ENCODE peak calls at places on chromosomes 6 and 20, in six cellular contexts. One of them, this sample, is unnamed.

GRCh38 chr6:72466971-72467566 is 154.8 kb upstream of the KCNQ5 start:
- DNase-seq in cardiac septum: no peak
- DNase-seq in stromal cell of bone marrow: no peak
- DNase-seq in activated naive CD8-positive, alpha-beta T cell treated with anti-CD3 and anti-CD28 coated beads for 36 hours: no peak
- DNase-seq in substantia nigra: peak
- DNase-seq in stimulated activated CD4-positive, alpha-beta T cell treated with anti-CD3 and anti-CD28 coated beads, Interleukin-15, amount 100 ng/mL, for 1 hour: no peak
- DNase-seq in this sample: no peak

GRCh38 chr6:1424306-1424927 is 35.0 kb downstream of the FOXF2 start:
- DNase-seq in cardiac septum: peak
- DNase-seq in stromal cell of bone marrow: peak
- DNase-seq in activated naive CD8-positive, alpha-beta T cell treated with anti-CD3 and anti-CD28 coated beads for 36 hours: no peak
- DNase-seq in substantia nigra: no peak
- DNase-seq in stimulated activated CD4-positive, alpha-beta T cell treated with anti-CD3 and anti-CD28 coated beads, Interleukin-15, amount 100 ng/mL, for 1 hour: no peak
- DNase-seq in this sample: no peak

GRCh38 chr20:1813101-1813529 is 82.1 kb upstream of the SIRPA start:
- DNase-seq in cardiac septum: peak
- DNase-seq in stromal cell of bone marrow: peak
- DNase-seq in activated naive CD8-positive, alpha-beta T cell treated with anti-CD3 and anti-CD28 coated beads for 36 hours: no peak
- DNase-seq in substantia nigra: no peak
- DNase-seq in stimulated activated CD4-positive, alpha-beta T cell treated with anti-CD3 and anti-CD28 coated beads, Interleukin-15, amount 100 ng/mL, for 1 hour: no peak
- DNase-seq in this sample: peak

GRCh38 chr6:145699462-145699861 is 35.9 kb downstream of the EPM2A start:
- DNase-seq in cardiac septum: no peak
- DNase-seq in stromal cell of bone marrow: no peak
- DNase-seq in activated naive CD8-positive, alpha-beta T cell treated with anti-CD3 and anti-CD28 coated beads for 36 hours: no peak
- DNase-seq in substantia nigra: no peak
- DNase-seq in stimulated activated CD4-positive, alpha-beta T cell treated with anti-CD3 and anti-CD28 coated beads, Interleukin-15, amount 100 ng/mL, for 1 hour: no peak
- DNase-seq in this sample: no peak

GRCh38 chr20:24835195-24835594 is 113.9 kb upstream of the CST7 start:
- DNase-seq in cardiac septum: peak
- DNase-seq in stromal cell of bone marrow: no peak
- DNase-seq in activated naive CD8-positive, alpha-beta T cell treated with anti-CD3 and anti-CD28 coated beads for 36 hours: no peak
- DNase-seq in substantia nigra: no peak
- DNase-seq in stimulated activated CD4-positive, alpha-beta T cell treated with anti-CD3 and anti-CD28 coated beads, Interleukin-15, amount 100 ng/mL, for 1 hour: no peak
- DNase-seq in this sample: no peak

GRCh38 chr6:26420607-26421235 is 18.6 kb downstream of the BTN3A1 start:
- DNase-seq in cardiac septum: no peak
- DNase-seq in stromal cell of bone marrow: no peak
- DNase-seq in activated naive CD8-positive, alpha-beta T cell treated with anti-CD3 and anti-CD28 coated beads for 36 hours: no peak
- DNase-seq in substantia nigra: peak
- DNase-seq in stimulated activated CD4-positive, alpha-beta T cell treated with anti-CD3 and anti-CD28 coated beads, Interleukin-15, amount 100 ng/mL, for 1 hour: no peak
- DNase-seq in this sample: no peak

GRCh38 chr20:61726979-61727378 is 338.7 kb downstream of the TAF4 start:
- DNase-seq in cardiac septum: no peak
- DNase-seq in stromal cell of bone marrow: no peak
- DNase-seq in activated naive CD8-positive, alpha-beta T cell treated with anti-CD3 and anti-CD28 coated beads for 36 hours: no peak
- DNase-seq in substantia nigra: no peak
- DNase-seq in stimulated activated CD4-positive, alpha-beta T cell treated with anti-CD3 and anti-CD28 coated beads, Interleukin-15, amount 100 ng/mL, for 1 hour: no peak
- DNase-seq in this sample: no peak

GRCh38 chr6:41789937-41790502 is 2.5 kb downstream of the TOMM6 start:
- DNase-seq in cardiac septum: no peak
- DNase-seq in stromal cell of bone marrow: no peak
- DNase-seq in activated naive CD8-positive, alpha-beta T cell treated with anti-CD3 and anti-CD28 coated beads for 36 hours: no peak
- DNase-seq in substantia nigra: no peak
- DNase-seq in stimulated activated CD4-positive, alpha-beta T cell treated with anti-CD3 and anti-CD28 coated beads, Interleukin-15, amount 100 ng/mL, for 1 hour: no peak
- DNase-seq in this sample: no peak

GRCh38 chr6:158170656-158171081 is 2.5 kb downstream of the GTF2H5 start:
- DNase-seq in cardiac septum: no peak
- DNase-seq in stromal cell of bone marrow: peak
- DNase-seq in activated naive CD8-positive, alpha-beta T cell treated with anti-CD3 and anti-CD28 coated beads for 36 hours: no peak
- DNase-seq in substantia nigra: no peak
- DNase-seq in stimulated activated CD4-positive, alpha-beta T cell treated with anti-CD3 and anti-CD28 coated beads, Interleukin-15, amount 100 ng/mL, for 1 hour: no peak
- DNase-seq in this sample: no peak

GRCh38 chr20:58722877-58723627 is 30.5 kb downstream of the NPEPL1 start:
- DNase-seq in cardiac septum: peak
- DNase-seq in stromal cell of bone marrow: no peak
- DNase-seq in activated naive CD8-positive, alpha-beta T cell treated with anti-CD3 and anti-CD28 coated beads for 36 hours: no peak
- DNase-seq in substantia nigra: no peak
- DNase-seq in stimulated activated CD4-positive, alpha-beta T cell treated with anti-CD3 and anti-CD28 coated beads, Interleukin-15, amount 100 ng/mL, for 1 hour: no peak
- DNase-seq in this sample: peak

GRCh38 chr6:116363759-116364158 is 7.0 kb upstream of the DSE start:
- DNase-seq in cardiac septum: no peak
- DNase-seq in stromal cell of bone marrow: no peak
- DNase-seq in activated naive CD8-positive, alpha-beta T cell treated with anti-CD3 and anti-CD28 coated beads for 36 hours: no peak
- DNase-seq in substantia nigra: no peak
- DNase-seq in stimulated activated CD4-positive, alpha-beta T cell treated with anti-CD3 and anti-CD28 coated beads, Interleukin-15, amount 100 ng/mL, for 1 hour: no peak
- DNase-seq in this sample: no peak

GRCh38 chr6:3355358-3356055 is 96.8 kb downstream of the PSMG4 start:
- DNase-seq in cardiac septum: no peak
- DNase-seq in stromal cell of bone marrow: peak
- DNase-seq in activated naive CD8-positive, alpha-beta T cell treated with anti-CD3 and anti-CD28 coated beads for 36 hours: no peak
- DNase-seq in substantia nigra: no peak
- DNase-seq in stimulated activated CD4-positive, alpha-beta T cell treated with anti-CD3 and anti-CD28 coated beads, Interleukin-15, amount 100 ng/mL, for 1 hour: no peak
- DNase-seq in this sample: peak

GRCh38 chr6:163128324-163128723 is 286.2 kb upstream of the QKI start:
- DNase-seq in cardiac septum: no peak
- DNase-seq in stromal cell of bone marrow: no peak
- DNase-seq in activated naive CD8-positive, alpha-beta T cell treated with anti-CD3 and anti-CD28 coated beads for 36 hours: no peak
- DNase-seq in substantia nigra: no peak
- DNase-seq in stimulated activated CD4-positive, alpha-beta T cell treated with anti-CD3 and anti-CD28 coated beads, Interleukin-15, amount 100 ng/mL, for 1 hour: no peak
- DNase-seq in this sample: no peak

GRCh38 chr20:2761885-2762284 is 38.5 kb downstream of the CPXM1 start:
- DNase-seq in cardiac septum: no peak
- DNase-seq in stromal cell of bone marrow: no peak
- DNase-seq in activated naive CD8-positive, alpha-beta T cell treated with anti-CD3 and anti-CD28 coated beads for 36 hours: no peak
- DNase-seq in substantia nigra: no peak
- DNase-seq in stimulated activated CD4-positive, alpha-beta T cell treated with anti-CD3 and anti-CD28 coated beads, Interleukin-15, amount 100 ng/mL, for 1 hour: no peak
- DNase-seq in this sample: peak

GRCh38 chr6:16004934-16005673 is 123.8 kb upstream of the MYLIP start:
- DNase-seq in cardiac septum: no peak
- DNase-seq in stromal cell of bone marrow: no peak
- DNase-seq in activated naive CD8-positive, alpha-beta T cell treated with anti-CD3 and anti-CD28 coated beads for 36 hours: no peak
- DNase-seq in substantia nigra: no peak
- DNase-seq in stimulated activated CD4-positive, alpha-beta T cell treated with anti-CD3 and anti-CD28 coated beads, Interleukin-15, amount 100 ng/mL, for 1 hour: no peak
- DNase-seq in this sample: no peak

GRCh38 chr6:33772114-33772830 is 16.7 kb downstream of the LEMD2 start:
- DNase-seq in cardiac septum: no peak
- DNase-seq in stromal cell of bone marrow: no peak
- DNase-seq in activated naive CD8-positive, alpha-beta T cell treated with anti-CD3 and anti-CD28 coated beads for 36 hours: no peak
- DNase-seq in substantia nigra: no peak
- DNase-seq in stimulated activated CD4-positive, alpha-beta T cell treated with anti-CD3 and anti-CD28 coated beads, Interleukin-15, amount 100 ng/mL, for 1 hour: no peak
- DNase-seq in this sample: no peak

GRCh38 chr20:58995461-58996225 is 11.4 kb downstream of the CTSZ start:
- DNase-seq in cardiac septum: peak
- DNase-seq in stromal cell of bone marrow: no peak
- DNase-seq in activated naive CD8-positive, alpha-beta T cell treated with anti-CD3 and anti-CD28 coated beads for 36 hours: no peak
- DNase-seq in substantia nigra: no peak
- DNase-seq in stimulated activated CD4-positive, alpha-beta T cell treated with anti-CD3 and anti-CD28 coated beads, Interleukin-15, amount 100 ng/mL, for 1 hour: no peak
- DNase-seq in this sample: peak

GRCh38 chr6:85580104-85580877 is 13.4 kb downstream of the SNX14 start:
- DNase-seq in cardiac septum: no peak
- DNase-seq in stromal cell of bone marrow: no peak
- DNase-seq in activated naive CD8-positive, alpha-beta T cell treated with anti-CD3 and anti-CD28 coated beads for 36 hours: no peak
- DNase-seq in substantia nigra: no peak
- DNase-seq in stimulated activated CD4-positive, alpha-beta T cell treated with anti-CD3 and anti-CD28 coated beads, Interleukin-15, amount 100 ng/mL, for 1 hour: no peak
- DNase-seq in this sample: no peak

GRCh38 chr6:147508073-147508870 is at the start of gene SAMD5:
- DNase-seq in cardiac septum: peak
- DNase-seq in stromal cell of bone marrow: peak
- DNase-seq in activated naive CD8-positive, alpha-beta T cell treated with anti-CD3 and anti-CD28 coated beads for 36 hours: peak
- DNase-seq in substantia nigra: no peak
- DNase-seq in stimulated activated CD4-positive, alpha-beta T cell treated with anti-CD3 and anti-CD28 coated beads, Interleukin-15, amount 100 ng/mL, for 1 hour: no peak
- DNase-seq in this sample: peak

GRCh38 chr20:38460040-38460623 is 12.5 kb upstream of the RALGAPB start:
- DNase-seq in cardiac septum: no peak
- DNase-seq in stromal cell of bone marrow: peak
- DNase-seq in activated naive CD8-positive, alpha-beta T cell treated with anti-CD3 and anti-CD28 coated beads for 36 hours: no peak
- DNase-seq in substantia nigra: no peak
- DNase-seq in stimulated activated CD4-positive, alpha-beta T cell treated with anti-CD3 and anti-CD28 coated beads, Interleukin-15, amount 100 ng/mL, for 1 hour: no peak
- DNase-seq in this sample: no peak

GRCh38 chr20:25310921-25311728 is 63.2 kb downstream of the PYGB start:
- DNase-seq in cardiac septum: no peak
- DNase-seq in stromal cell of bone marrow: peak
- DNase-seq in activated naive CD8-positive, alpha-beta T cell treated with anti-CD3 and anti-CD28 coated beads for 36 hours: no peak
- DNase-seq in substantia nigra: no peak
- DNase-seq in stimulated activated CD4-positive, alpha-beta T cell treated with anti-CD3 and anti-CD28 coated beads, Interleukin-15, amount 100 ng/mL, for 1 hour: no peak
- DNase-seq in this sample: peak

GRCh38 chr20:18243802-18244201 is 44.5 kb upstream of the ZNF133 start:
- DNase-seq in cardiac septum: no peak
- DNase-seq in stromal cell of bone marrow: no peak
- DNase-seq in activated naive CD8-positive, alpha-beta T cell treated with anti-CD3 and anti-CD28 coated beads for 36 hours: no peak
- DNase-seq in substantia nigra: no peak
- DNase-seq in stimulated activated CD4-positive, alpha-beta T cell treated with anti-CD3 and anti-CD28 coated beads, Interleukin-15, amount 100 ng/mL, for 1 hour: no peak
- DNase-seq in this sample: no peak

GRCh38 chr6:156980515-156980914 is 203.3 kb downstream of the ARID1B start:
- DNase-seq in cardiac septum: no peak
- DNase-seq in stromal cell of bone marrow: no peak
- DNase-seq in activated naive CD8-positive, alpha-beta T cell treated with anti-CD3 and anti-CD28 coated beads for 36 hours: no peak
- DNase-seq in substantia nigra: no peak
- DNase-seq in stimulated activated CD4-positive, alpha-beta T cell treated with anti-CD3 and anti-CD28 coated beads, Interleukin-15, amount 100 ng/mL, for 1 hour: no peak
- DNase-seq in this sample: no peak

GRCh38 chr6:157962601-157963084 is 19.0 kb upstream of the SYNJ2 start:
- DNase-seq in cardiac septum: no peak
- DNase-seq in stromal cell of bone marrow: peak
- DNase-seq in activated naive CD8-positive, alpha-beta T cell treated with anti-CD3 and anti-CD28 coated beads for 36 hours: peak
- DNase-seq in substantia nigra: no peak
- DNase-seq in stimulated activated CD4-positive, alpha-beta T cell treated with anti-CD3 and anti-CD28 coated beads, Interleukin-15, amount 100 ng/mL, for 1 hour: no peak
- DNase-seq in this sample: no peak

GRCh38 chr20:19968488-19969073 is 48.6 kb upstream of the NAA20 start:
- DNase-seq in cardiac septum: no peak
- DNase-seq in stromal cell of bone marrow: no peak
- DNase-seq in activated naive CD8-positive, alpha-beta T cell treated with anti-CD3 and anti-CD28 coated beads for 36 hours: no peak
- DNase-seq in substantia nigra: no peak
- DNase-seq in stimulated activated CD4-positive, alpha-beta T cell treated with anti-CD3 and anti-CD28 coated beads, Interleukin-15, amount 100 ng/mL, for 1 hour: no peak
- DNase-seq in this sample: no peak

GRCh38 chr20:44302026-44302669 is 8.9 kb downstream of the FITM2 start:
- DNase-seq in cardiac septum: no peak
- DNase-seq in stromal cell of bone marrow: no peak
- DNase-seq in activated naive CD8-positive, alpha-beta T cell treated with anti-CD3 and anti-CD28 coated beads for 36 hours: no peak
- DNase-seq in substantia nigra: no peak
- DNase-seq in stimulated activated CD4-positive, alpha-beta T cell treated with anti-CD3 and anti-CD28 coated beads, Interleukin-15, amount 100 ng/mL, for 1 hour: no peak
- DNase-seq in this sample: no peak

GRCh38 chr6:110188791-110189190 is 8.6 kb downstream of the CDC40 start:
- DNase-seq in cardiac septum: no peak
- DNase-seq in stromal cell of bone marrow: no peak
- DNase-seq in activated naive CD8-positive, alpha-beta T cell treated with anti-CD3 and anti-CD28 coated beads for 36 hours: no peak
- DNase-seq in substantia nigra: no peak
- DNase-seq in stimulated activated CD4-positive, alpha-beta T cell treated with anti-CD3 and anti-CD28 coated beads, Interleukin-15, amount 100 ng/mL, for 1 hour: no peak
- DNase-seq in this sample: no peak

GRCh38 chr6:69835414-69836179 is 30.8 kb upstream of the COL19A1 start:
- DNase-seq in cardiac septum: no peak
- DNase-seq in stromal cell of bone marrow: peak
- DNase-seq in activated naive CD8-positive, alpha-beta T cell treated with anti-CD3 and anti-CD28 coated beads for 36 hours: no peak
- DNase-seq in substantia nigra: no peak
- DNase-seq in stimulated activated CD4-positive, alpha-beta T cell treated with anti-CD3 and anti-CD28 coated beads, Interleukin-15, amount 100 ng/mL, for 1 hour: no peak
- DNase-seq in this sample: no peak